ENCODE peak calls at places on chromosome 17, in four cellular contexts. One of them, this sample, is unnamed. For H3K4me1 and H3K9me3, the result is how much of the 10 kb centered on the place peaks cover.

GRCh38 chr17:76382803-76383644 is 1.4 kb upstream of the SPHK1 start:
- DNase-seq in right lobe of liver: no peak
- DNase-seq in Peyer's patch: peak
- DNase-seq in thoracic aorta: no peak
- DNase-seq in this sample: peak

GRCh38 chr17:58513913-58514794 is at the start of gene MTMR4:
- DNase-seq in right lobe of liver: peak
- DNase-seq in Peyer's patch: peak
- DNase-seq in thoracic aorta: peak
- DNase-seq in this sample: peak

GRCh38 chr17:54948380-54948779 is 20.1 kb downstream of the COX11 start:
- DNase-seq in right lobe of liver: no peak
- DNase-seq in Peyer's patch: no peak
- DNase-seq in thoracic aorta: no peak
- DNase-seq in this sample: no peak

GRCh38 chr17:77318491-77319210 is 177.9 kb downstream of the SEC14L1 start:
- DNase-seq in right lobe of liver: peak
- DNase-seq in Peyer's patch: no peak
- DNase-seq in thoracic aorta: no peak
- DNase-seq in this sample: no peak

GRCh38 chr17:17781591-17782424 is 55.0 kb downstream of the SREBF1 start:
- DNase-seq in right lobe of liver: peak
- DNase-seq in Peyer's patch: no peak
- DNase-seq in thoracic aorta: no peak
- DNase-seq in this sample: peak

GRCh38 chr17:12592941-12593340 is 72.7 kb upstream of the MYOCD start:
- DNase-seq in right lobe of liver: no peak
- DNase-seq in Peyer's patch: no peak
- DNase-seq in thoracic aorta: no peak
- DNase-seq in this sample: no peak

GRCh38 chr17:62671553-62671952 is 44.1 kb downstream of the MRC2 start:
- DNase-seq in right lobe of liver: no peak
- DNase-seq in Peyer's patch: no peak
- DNase-seq in thoracic aorta: no peak
- DNase-seq in this sample: no peak

GRCh38 chr17:52156576-52156975 is 1.9 kb downstream of the CA10 start:
- DNase-seq in right lobe of liver: no peak
- DNase-seq in Peyer's patch: no peak
- DNase-seq in thoracic aorta: no peak
- DNase-seq in this sample: no peak

GRCh38 chr17:733743-734142 is 1.3 kb downstream of the TLCD3A start:
- DNase-seq in right lobe of liver: no peak
- DNase-seq in Peyer's patch: no peak
- DNase-seq in thoracic aorta: no peak
- DNase-seq in this sample: no peak

GRCh38 chr17:72976971-72977767 is 115.3 kb downstream of the SLC39A11 start:
- DNase-seq in right lobe of liver: peak
- DNase-seq in Peyer's patch: no peak
- DNase-seq in thoracic aorta: no peak
- DNase-seq in this sample: no peak

GRCh38 chr17:47776330-47777197 is 43.5 kb downstream of the TBX21 start:
- DNase-seq in right lobe of liver: no peak
- DNase-seq in Peyer's patch: no peak
- DNase-seq in thoracic aorta: no peak
- DNase-seq in this sample: peak

GRCh38 chr17:54007855-54008254 is 185.1 kb downstream of the KIF2B start:
- DNase-seq in right lobe of liver: no peak
- DNase-seq in Peyer's patch: no peak
- DNase-seq in thoracic aorta: no peak
- DNase-seq in this sample: no peak

GRCh38 chr17:78736526-78737079 is 45.5 kb downstream of the CYTH1 start:
- DNase-seq in right lobe of liver: no peak
- DNase-seq in Peyer's patch: peak
- DNase-seq in thoracic aorta: no peak
- DNase-seq in this sample: peak

GRCh38 chr17:78735832-78736525 is 46.1 kb downstream of the CYTH1 start:
- DNase-seq in right lobe of liver: no peak
- DNase-seq in Peyer's patch: no peak
- DNase-seq in thoracic aorta: no peak
- DNase-seq in this sample: no peak

GRCh38 chr17:78737332-78737731 is 44.7 kb downstream of the CYTH1 start:
- DNase-seq in right lobe of liver: no peak
- DNase-seq in Peyer's patch: no peak
- DNase-seq in thoracic aorta: no peak
- DNase-seq in this sample: no peak

GRCh38 chr17:78731904-78732303 is 50.2 kb downstream of the CYTH1 start:
- DNase-seq in right lobe of liver: no peak
- DNase-seq in Peyer's patch: no peak
- DNase-seq in thoracic aorta: no peak
- DNase-seq in this sample: no peak

GRCh38 chr17:78734841-78735641 is 47.0 kb downstream of the CYTH1 start:
- DNase-seq in right lobe of liver: no peak
- DNase-seq in Peyer's patch: no peak
- DNase-seq in thoracic aorta: no peak
- DNase-seq in this sample: no peak
- H3K4me3 ChIP-seq in right lobe of liver: no peak
- H3K4me3 ChIP-seq in Peyer's patch: peak
- H3K4me3 ChIP-seq in thoracic aorta: peak
- H3K4me3 ChIP-seq in this sample: peak

GRCh38 chr17:64387145-64387473 is 3.6 kb downstream of the PECAM1 start:
- DNase-seq in right lobe of liver: no peak
- DNase-seq in Peyer's patch: no peak
- DNase-seq in thoracic aorta: no peak
- DNase-seq in this sample: no peak
- H3K4me1 ChIP-seq in right lobe of liver: under half
- H3K4me1 ChIP-seq in Peyer's patch: under half
- H3K4me1 ChIP-seq in thoracic aorta: under half
- H3K4me1 ChIP-seq in this sample: half or more

DNA sequence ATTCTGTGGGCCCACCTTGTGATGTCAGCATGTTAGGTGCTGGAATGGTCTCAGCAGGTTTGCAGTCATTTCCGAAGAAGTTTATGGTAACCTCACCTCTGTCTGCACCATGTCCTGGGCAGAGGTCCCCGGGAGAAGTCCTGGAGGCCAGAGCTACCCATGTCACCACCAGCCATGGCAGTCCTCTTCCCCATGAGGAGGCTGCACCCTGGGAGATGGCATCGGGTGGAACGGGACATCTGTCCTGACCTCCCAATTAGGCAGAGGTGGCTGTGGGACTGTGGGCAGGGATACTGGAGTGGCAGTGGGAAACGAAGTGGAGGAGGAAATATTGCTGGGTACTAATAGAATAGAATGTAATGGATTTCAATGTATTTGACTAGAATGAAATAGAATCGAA is 511.8 kb upstream of the WSB1 start:
- DNase-seq in right lobe of liver: peak
- DNase-seq in Peyer's patch: no peak
- DNase-seq in thoracic aorta: no peak
- DNase-seq in this sample: no peak
- H3K9me3 ChIP-seq in right lobe of liver: under half
- H3K9me3 ChIP-seq in Peyer's patch: under half
- H3K9me3 ChIP-seq in thoracic aorta: under half
- H3K9me3 ChIP-seq in this sample: under half

GRCh38 chr17:36148559-36149295 is 27.7 kb downstream of the TBC1D3B start:
- DNase-seq in right lobe of liver: peak
- DNase-seq in Peyer's patch: peak
- DNase-seq in thoracic aorta: no peak
- DNase-seq in this sample: peak
- H3K4me3 ChIP-seq in right lobe of liver: no peak
- H3K4me3 ChIP-seq in Peyer's patch: no peak
- H3K4me3 ChIP-seq in thoracic aorta: peak
- H3K4me3 ChIP-seq in this sample: no peak

DNA sequence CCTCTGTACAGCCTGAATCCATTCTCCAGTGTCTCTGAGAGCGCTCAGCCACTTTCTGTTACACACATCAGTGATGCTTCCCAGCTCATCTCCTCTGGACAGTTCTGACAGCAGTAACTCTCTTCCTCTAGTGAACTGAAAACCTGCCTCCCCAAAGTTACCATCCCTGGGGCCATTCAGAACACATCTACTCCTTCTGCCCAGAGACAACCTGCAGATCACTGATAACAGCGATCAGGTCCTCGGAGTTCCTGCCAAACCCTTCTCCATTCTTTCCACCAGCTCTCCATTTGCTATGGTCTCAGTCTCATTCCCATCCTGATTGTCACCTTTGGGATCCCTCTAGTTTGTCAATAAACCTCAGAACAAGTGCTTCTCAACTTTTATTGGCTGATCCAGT is 7.3 kb downstream of the ZZEF1 start:
- DNase-seq in right lobe of liver: no peak
- DNase-seq in Peyer's patch: no peak
- DNase-seq in thoracic aorta: no peak
- DNase-seq in this sample: no peak
- H3K4me1 ChIP-seq in right lobe of liver: under half
- H3K4me1 ChIP-seq in Peyer's patch: under half
- H3K4me1 ChIP-seq in thoracic aorta: under half
- H3K4me1 ChIP-seq in this sample: under half

GRCh38 chr17:16019347-16019746 is 19.7 kb downstream of the TTC19 start:
- DNase-seq in right lobe of liver: no peak
- DNase-seq in Peyer's patch: no peak
- DNase-seq in thoracic aorta: no peak
- DNase-seq in this sample: no peak
- H3K9me3 ChIP-seq in right lobe of liver: under half
- H3K9me3 ChIP-seq in Peyer's patch: under half
- H3K9me3 ChIP-seq in thoracic aorta: under half
- H3K9me3 ChIP-seq in this sample: under half

GRCh38 chr17:27573971-27574525 is 56.9 kb upstream of the LGALS9 start:
- DNase-seq in right lobe of liver: no peak
- DNase-seq in Peyer's patch: no peak
- DNase-seq in thoracic aorta: no peak
- DNase-seq in this sample: no peak
- H3K4me3 ChIP-seq in right lobe of liver: no peak
- H3K4me3 ChIP-seq in Peyer's patch: no peak
- H3K4me3 ChIP-seq in thoracic aorta: no peak
- H3K4me3 ChIP-seq in this sample: no peak

DNA sequence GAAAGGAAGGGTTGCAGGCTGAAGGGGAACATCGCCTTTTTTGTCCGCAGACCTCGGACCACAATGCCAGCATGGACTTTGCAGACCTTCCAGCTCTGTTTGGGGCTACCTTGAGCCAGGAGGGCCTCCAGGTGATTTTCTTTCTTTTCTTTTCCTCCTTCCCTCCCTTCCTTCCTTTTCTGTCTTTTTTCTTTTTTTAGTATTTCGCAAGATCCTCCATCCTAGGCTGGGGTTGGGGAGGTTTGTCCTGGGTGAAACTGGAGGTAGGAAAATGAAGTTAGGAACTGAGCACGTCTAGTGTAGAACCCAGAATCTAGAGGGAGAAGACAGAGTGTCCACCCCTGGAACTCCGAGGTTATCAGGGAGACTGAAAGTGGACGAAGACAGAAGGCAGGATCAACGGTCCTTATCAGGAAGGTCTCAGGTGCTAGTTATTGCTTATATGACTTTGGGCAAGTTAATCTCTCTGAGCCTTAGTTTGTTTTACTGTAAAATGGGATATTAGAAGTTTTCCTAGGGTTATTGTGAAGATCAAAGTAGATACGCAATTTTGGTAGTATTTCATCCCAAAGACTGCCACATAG is 1.1 kb downstream of the RNF167 start:
- DNase-seq in right lobe of liver: no peak
- DNase-seq in Peyer's patch: no peak
- DNase-seq in thoracic aorta: no peak
- DNase-seq in this sample: no peak
- H3K4me1 ChIP-seq in right lobe of liver: under half
- H3K4me1 ChIP-seq in Peyer's patch: under half
- H3K4me1 ChIP-seq in thoracic aorta: under half
- H3K4me1 ChIP-seq in this sample: half or more

GRCh38 chr17:6706499-6706898 is 6.7 kb downstream of the SLC13A5 start:
- DNase-seq in right lobe of liver: peak
- DNase-seq in Peyer's patch: no peak
- DNase-seq in thoracic aorta: no peak
- DNase-seq in this sample: no peak
- H3K9me3 ChIP-seq in right lobe of liver: under half
- H3K9me3 ChIP-seq in Peyer's patch: under half
- H3K9me3 ChIP-seq in thoracic aorta: under half
- H3K9me3 ChIP-seq in this sample: under half

This sample was measured in CD8-positive, alpha-beta memory T cell.